ENCODE peak calls at places on chromosomes 4 and X, in four cellular contexts. S is activated T-cell treated with anti-CD3 and anti-CD28 coated beads for 48 hours, F is cardiac muscle cell, N is HT1080. P is an unnamed sample.

GRCh38 chrX:47573334-47574095 is 8.7 kb upstream of the TIMP1 start:
- DNase-seq in S (no peak), F (peak; percentile 75), N (peak; percentile 32), P (no peak)

GRCh38 chrX:137432609-137433008 is 133.3 kb upstream of the ZIC3 start:
- DNase-seq in S (no peak), F (peak; percentile 37), N (no peak), P (no peak)

GRCh38 chrX:48749182-48749581 is 12.4 kb upstream of the GLOD5 start:
- DNase-seq in S (no peak), F (no peak), N (no peak), P (no peak)

GRCh38 chrX:53284684-53285447 is 3.5 kb upstream of the IQSEC2 start:
- DNase-seq in S (peak; percentile 23), F (peak; percentile 66), N (peak; percentile 33), P (peak; percentile 70)

GRCh38 chr4:38210396-38211114 is 250.4 kb downstream of the PTTG2 start:
- DNase-seq in S (no peak), F (no peak), N (no peak), P (no peak)

GRCh38 chrX:155612312-155613224 is at the start of gene TMLHE:
- DNase-seq in S (peak; percentile 60), F (peak; percentile 62), N (peak; percentile 34), P (peak; percentile 75)

GRCh38 chrX:153703036-153703370 is 15.3 kb downstream of the SLC6A8 start:
- DNase-seq in S (no peak), F (no peak), N (no peak), P (no peak)

GRCh38 chr4:165625281-165625680 is 246.5 kb downstream of the CPE start:
- DNase-seq in S (no peak), F (no peak), N (no peak), P (no peak)

GRCh38 chr4:15506464-15506863 is 36.8 kb downstream of the CC2D2A start:
- DNase-seq in S (no peak), F (no peak), N (peak; percentile 5), P (no peak)

GRCh38 chr4:110508827-110509446 is 33.0 kb downstream of the ENPEP start:
- DNase-seq in S (no peak), F (peak; percentile 55), N (peak; percentile 20), P (no peak)

GRCh38 chrX:109954333-109954732 is 48.6 kb upstream of the TMEM164 start:
- DNase-seq in S (no peak), F (no peak), N (peak; percentile 70), P (no peak)

GRCh38 chr4:7287918-7288280 is 95.6 kb downstream of the SORCS2 start:
- DNase-seq in S (no peak), F (no peak), N (no peak), P (no peak)

GRCh38 chr4:82436130-82436529 is 5.7 kb downstream of the ENOPH1 start:
- DNase-seq in S (no peak), F (no peak), N (no peak), P (no peak)

GRCh38 chr4:160110891-160111290 is 1008.0 kb downstream of the RAPGEF2 start:
- DNase-seq in S (no peak), F (no peak), N (no peak), P (no peak)

GRCh38 chr4:177290780-177291179 is 18.9 kb upstream of the NEIL3 start:
- DNase-seq in S (no peak), F (no peak), N (no peak), P (no peak)

P was measured in Calu3.